ENCODE peak calls at places on chromosomes 5 and 9, in eight cellular contexts. One of them, this sample, is unnamed.

GRCh38 chr9:98536542-98537173 is 172.1 kb downstream of the GABBR2 start:
- DNase-seq in bronchial epithelial cell: peak; percentile 26
- DNase-seq in progenitor cell of endocrine pancreas: no peak
- DNase-seq in WTC11: peak; percentile 74
- DNase-seq in foreskin fibroblast: no peak
- DNase-seq in GM23338: peak; percentile 82
- DNase-seq in Calu3: no peak
- DNase-seq in GM20000: peak; percentile 45
- DNase-seq in this sample: no peak

GRCh38 chr5:119212666-119213065 is 141.8 kb downstream of the DMXL1 start:
- DNase-seq in bronchial epithelial cell: no peak
- DNase-seq in progenitor cell of endocrine pancreas: no peak
- DNase-seq in WTC11: no peak
- DNase-seq in foreskin fibroblast: no peak
- DNase-seq in GM23338: no peak
- DNase-seq in Calu3: no peak
- DNase-seq in GM20000: no peak
- DNase-seq in this sample: no peak

GRCh38 chr9:131677051-131677444 is 62.8 kb downstream of the RAPGEF1 start:
- DNase-seq in bronchial epithelial cell: no peak
- DNase-seq in progenitor cell of endocrine pancreas: no peak
- DNase-seq in WTC11: no peak
- DNase-seq in foreskin fibroblast: no peak
- DNase-seq in GM23338: no peak
- DNase-seq in Calu3: no peak
- DNase-seq in GM20000: no peak
- DNase-seq in this sample: no peak

GRCh38 chr9:25377039-25377438 is 301.2 kb downstream of the TUSC1 start:
- DNase-seq in bronchial epithelial cell: no peak
- DNase-seq in progenitor cell of endocrine pancreas: no peak
- DNase-seq in WTC11: no peak
- DNase-seq in foreskin fibroblast: no peak
- DNase-seq in GM23338: no peak
- DNase-seq in Calu3: no peak
- DNase-seq in GM20000: no peak
- DNase-seq in this sample: no peak

GRCh38 chr5:134148316-134148715 is 28.4 kb downstream of the SKP1 start:
- DNase-seq in bronchial epithelial cell: no peak
- DNase-seq in progenitor cell of endocrine pancreas: no peak
- DNase-seq in WTC11: no peak
- DNase-seq in foreskin fibroblast: no peak
- DNase-seq in GM23338: no peak
- DNase-seq in Calu3: no peak
- DNase-seq in GM20000: no peak
- DNase-seq in this sample: no peak

GRCh38 chr9:129761293-129761900 is 8.6 kb upstream of the PTGES start:
- DNase-seq in bronchial epithelial cell: no peak
- DNase-seq in progenitor cell of endocrine pancreas: no peak
- DNase-seq in WTC11: no peak
- DNase-seq in foreskin fibroblast: peak; percentile 72
- DNase-seq in GM23338: no peak
- DNase-seq in Calu3: no peak
- DNase-seq in GM20000: no peak
- DNase-seq in this sample: no peak

GRCh38 chr9:16058131-16058549 is 505.3 kb downstream of the CCDC171 start:
- DNase-seq in bronchial epithelial cell: peak; percentile 87
- DNase-seq in progenitor cell of endocrine pancreas: no peak
- DNase-seq in WTC11: peak; percentile 26
- DNase-seq in foreskin fibroblast: peak; percentile 84
- DNase-seq in GM23338: peak; percentile 31
- DNase-seq in Calu3: peak; percentile 13
- DNase-seq in GM20000: peak; percentile 32
- DNase-seq in this sample: no peak

GRCh38 chr9:4382722-4383317 is 83.0 kb upstream of the GLIS3 start:
- DNase-seq in bronchial epithelial cell: peak; percentile 29
- DNase-seq in progenitor cell of endocrine pancreas: no peak
- DNase-seq in WTC11: no peak
- DNase-seq in foreskin fibroblast: peak; percentile 4
- DNase-seq in GM23338: peak; percentile 66
- DNase-seq in Calu3: peak; percentile 4
- DNase-seq in GM20000: peak; percentile 40
- DNase-seq in this sample: no peak

GRCh38 chr9:69585571-69585970 is 86.6 kb downstream of the APBA1 start:
- DNase-seq in bronchial epithelial cell: peak; percentile 23
- DNase-seq in progenitor cell of endocrine pancreas: no peak
- DNase-seq in WTC11: no peak
- DNase-seq in foreskin fibroblast: no peak
- DNase-seq in GM23338: no peak
- DNase-seq in Calu3: no peak
- DNase-seq in GM20000: no peak
- DNase-seq in this sample: no peak

GRCh38 chr9:89880721-89881120 is 275.9 kb downstream of the GADD45G start:
- DNase-seq in bronchial epithelial cell: peak; percentile 10
- DNase-seq in progenitor cell of endocrine pancreas: no peak
- DNase-seq in WTC11: no peak
- DNase-seq in foreskin fibroblast: no peak
- DNase-seq in GM23338: no peak
- DNase-seq in Calu3: no peak
- DNase-seq in GM20000: no peak
- DNase-seq in this sample: peak; percentile 31

GRCh38 chr5:128649183-128649582 is 111.1 kb upstream of the FBN2 start:
- DNase-seq in bronchial epithelial cell: peak; percentile 33
- DNase-seq in progenitor cell of endocrine pancreas: no peak
- DNase-seq in WTC11: no peak
- DNase-seq in foreskin fibroblast: peak; percentile 58
- DNase-seq in GM23338: no peak
- DNase-seq in Calu3: no peak
- DNase-seq in GM20000: no peak
- DNase-seq in this sample: no peak

GRCh38 chr5:26940981-26941380 is 97.4 kb downstream of the CDH9 start:
- DNase-seq in bronchial epithelial cell: peak; percentile 47
- DNase-seq in progenitor cell of endocrine pancreas: no peak
- DNase-seq in WTC11: no peak
- DNase-seq in foreskin fibroblast: no peak
- DNase-seq in GM23338: no peak
- DNase-seq in Calu3: no peak
- DNase-seq in GM20000: no peak
- DNase-seq in this sample: no peak

GRCh38 chr5:175809531-175810121 is 61.8 kb upstream of the CPLX2 start:
- DNase-seq in bronchial epithelial cell: no peak
- DNase-seq in progenitor cell of endocrine pancreas: no peak
- DNase-seq in WTC11: no peak
- DNase-seq in foreskin fibroblast: peak; percentile 86
- DNase-seq in GM23338: peak; percentile 53
- DNase-seq in Calu3: no peak
- DNase-seq in GM20000: no peak
- DNase-seq in this sample: no peak

GRCh38 chr9:116605904-116606341 is 81.2 kb upstream of the TRIM32 start:
- DNase-seq in bronchial epithelial cell: no peak
- DNase-seq in progenitor cell of endocrine pancreas: no peak
- DNase-seq in WTC11: peak; percentile 23
- DNase-seq in foreskin fibroblast: no peak
- DNase-seq in GM23338: peak; percentile 34
- DNase-seq in Calu3: no peak
- DNase-seq in GM20000: no peak
- DNase-seq in this sample: no peak

GRCh38 chr5:123421773-123422172 is 1.4 kb downstream of the CEP120 start:
- DNase-seq in bronchial epithelial cell: no peak
- DNase-seq in progenitor cell of endocrine pancreas: no peak
- DNase-seq in WTC11: no peak
- DNase-seq in foreskin fibroblast: no peak
- DNase-seq in GM23338: no peak
- DNase-seq in Calu3: no peak
- DNase-seq in GM20000: no peak
- DNase-seq in this sample: no peak

GRCh38 chr5:80369521-80369920 is 38.3 kb upstream of the ZFYVE16 start:
- DNase-seq in bronchial epithelial cell: no peak
- DNase-seq in progenitor cell of endocrine pancreas: no peak
- DNase-seq in WTC11: no peak
- DNase-seq in foreskin fibroblast: no peak
- DNase-seq in GM23338: no peak
- DNase-seq in Calu3: no peak
- DNase-seq in GM20000: no peak
- DNase-seq in this sample: no peak

GRCh38 chr5:127563133-127563532 is 45.7 kb downstream of the PRRC1 start:
- DNase-seq in bronchial epithelial cell: no peak
- DNase-seq in progenitor cell of endocrine pancreas: no peak
- DNase-seq in WTC11: no peak
- DNase-seq in foreskin fibroblast: no peak
- DNase-seq in GM23338: no peak
- DNase-seq in Calu3: no peak
- DNase-seq in GM20000: no peak
- DNase-seq in this sample: no peak

GRCh38 chr5:180085837-180086236 is 14.3 kb upstream of the RNF130 start:
- DNase-seq in bronchial epithelial cell: no peak
- DNase-seq in progenitor cell of endocrine pancreas: no peak
- DNase-seq in WTC11: no peak
- DNase-seq in foreskin fibroblast: no peak
- DNase-seq in GM23338: peak; percentile 89
- DNase-seq in Calu3: no peak
- DNase-seq in GM20000: no peak
- DNase-seq in this sample: no peak

GRCh38 chr9:99303177-99303576 is 81.1 kb downstream of the SEC61B start:
- DNase-seq in bronchial epithelial cell: no peak
- DNase-seq in progenitor cell of endocrine pancreas: no peak
- DNase-seq in WTC11: no peak
- DNase-seq in foreskin fibroblast: no peak
- DNase-seq in GM23338: no peak
- DNase-seq in Calu3: no peak
- DNase-seq in GM20000: no peak
- DNase-seq in this sample: no peak

GRCh38 chr5:85077581-85077980 is 692.9 kb upstream of the EDIL3 start:
- DNase-seq in bronchial epithelial cell: no peak
- DNase-seq in progenitor cell of endocrine pancreas: no peak
- DNase-seq in WTC11: no peak
- DNase-seq in foreskin fibroblast: no peak
- DNase-seq in GM23338: no peak
- DNase-seq in Calu3: no peak
- DNase-seq in GM20000: no peak
- DNase-seq in this sample: no peak
- TF ChIP-seq CTCF in bronchial epithelial cell: no peak
- TF ChIP-seq CTCF in progenitor cell of endocrine pancreas: no peak
- TF ChIP-seq CTCF in WTC11: no peak
- TF ChIP-seq CTCF in foreskin fibroblast: no peak
- TF ChIP-seq CTCF in GM23338: no peak
- TF ChIP-seq CTCF in Calu3: no peak
- TF ChIP-seq CTCF in GM20000: no peak
- TF ChIP-seq CTCF in this sample: no peak

DNA sequence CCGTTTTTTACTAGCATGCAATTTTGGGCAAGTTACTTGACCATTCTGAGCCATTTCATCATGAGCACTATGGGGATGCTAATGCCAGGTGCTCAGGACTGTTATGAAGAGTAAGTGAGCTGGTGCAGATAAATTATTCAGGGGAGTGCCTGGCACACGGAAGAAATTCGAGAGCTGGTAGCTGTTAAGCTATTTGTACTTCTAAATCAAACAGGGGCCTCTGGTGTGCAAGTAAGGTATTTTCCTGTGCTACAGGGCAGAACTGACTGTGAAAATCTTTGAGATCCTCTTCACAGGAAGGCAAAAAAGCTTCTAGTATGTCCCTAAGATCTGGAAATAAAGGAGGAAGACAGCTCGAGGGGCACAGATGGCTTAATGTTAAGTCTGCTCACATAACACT is 106.3 kb upstream of the SPOCK1 start:
- DNase-seq in bronchial epithelial cell: peak; percentile 16
- DNase-seq in progenitor cell of endocrine pancreas: no peak
- DNase-seq in WTC11: no peak
- DNase-seq in foreskin fibroblast: no peak
- DNase-seq in GM23338: peak; percentile 62
- DNase-seq in Calu3: no peak
- DNase-seq in GM20000: no peak
- DNase-seq in this sample: no peak
- TF ChIP-seq CTCF in bronchial epithelial cell: no peak
- TF ChIP-seq CTCF in progenitor cell of endocrine pancreas: no peak
- TF ChIP-seq CTCF in WTC11: no peak
- TF ChIP-seq CTCF in foreskin fibroblast: peak; percentile 21
- TF ChIP-seq CTCF in GM23338: peak; percentile 49
- TF ChIP-seq CTCF in Calu3: no peak
- TF ChIP-seq CTCF in GM20000: no peak
- TF ChIP-seq CTCF in this sample: peak; percentile 45

DNA sequence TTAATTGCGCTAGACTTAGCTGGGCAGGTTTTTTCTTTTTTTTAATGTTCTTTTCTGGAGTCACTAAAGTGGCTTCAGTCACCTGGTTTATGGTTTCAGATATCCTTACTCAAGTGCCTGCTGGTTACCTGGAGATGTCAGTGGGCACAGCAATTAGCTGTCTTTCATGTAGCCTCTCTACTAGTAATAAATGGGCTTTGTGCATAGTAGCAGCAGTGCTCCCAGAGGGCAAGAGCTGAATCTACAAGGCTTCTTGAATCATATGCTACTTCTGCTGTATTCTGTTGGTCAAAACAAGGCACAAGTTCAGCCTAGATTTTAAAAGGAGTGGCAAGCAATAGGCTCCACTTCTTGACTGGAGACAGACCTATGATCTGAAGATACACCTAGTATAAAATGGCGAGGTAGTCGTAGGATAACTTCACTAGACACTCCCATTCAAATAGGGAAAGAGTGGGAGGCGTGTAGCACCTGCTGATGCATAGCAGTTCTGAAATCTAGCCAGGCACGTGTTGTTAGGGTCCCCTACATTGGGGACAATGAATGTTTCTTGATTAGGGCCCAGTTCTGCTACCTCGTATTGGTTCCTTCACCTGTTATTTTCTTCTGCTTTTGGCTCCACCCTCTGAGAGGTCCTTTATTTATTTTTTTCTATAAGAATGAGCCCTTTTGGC is 7.0 kb downstream of the SCAMP1 start:
- DNase-seq in bronchial epithelial cell: no peak
- DNase-seq in progenitor cell of endocrine pancreas: no peak
- DNase-seq in WTC11: no peak
- DNase-seq in foreskin fibroblast: no peak
- DNase-seq in GM23338: peak; percentile 33
- DNase-seq in Calu3: no peak
- DNase-seq in GM20000: no peak
- DNase-seq in this sample: no peak
- TF ChIP-seq CTCF in bronchial epithelial cell: no peak
- TF ChIP-seq CTCF in progenitor cell of endocrine pancreas: peak; percentile 27
- TF ChIP-seq CTCF in WTC11: no peak
- TF ChIP-seq CTCF in foreskin fibroblast: no peak
- TF ChIP-seq CTCF in GM23338: no peak
- TF ChIP-seq CTCF in Calu3: no peak
- TF ChIP-seq CTCF in GM20000: no peak
- TF ChIP-seq CTCF in this sample: peak; percentile 27

GRCh38 chr9:136742640-136743391 is at the start of gene LCN10:
- DNase-seq in bronchial epithelial cell: no peak
- DNase-seq in progenitor cell of endocrine pancreas: peak; percentile 75
- DNase-seq in WTC11: peak; percentile 82
- DNase-seq in foreskin fibroblast: no peak
- DNase-seq in GM23338: peak; percentile 65
- DNase-seq in Calu3: peak; percentile 43
- DNase-seq in GM20000: no peak
- DNase-seq in this sample: no peak
- TF ChIP-seq CTCF in bronchial epithelial cell: peak; percentile 48
- TF ChIP-seq CTCF in progenitor cell of endocrine pancreas: peak; percentile 85
- TF ChIP-seq CTCF in WTC11: no peak
- TF ChIP-seq CTCF in foreskin fibroblast: peak; percentile 20
- TF ChIP-seq CTCF in GM23338: peak; percentile 34
- TF ChIP-seq CTCF in Calu3: peak; percentile 27
- TF ChIP-seq CTCF in GM20000: peak; percentile 34
- TF ChIP-seq CTCF in this sample: peak; percentile 61

GRCh38 chr5:170633235-170634041 is 129.6 kb downstream of the KCNIP1 start:
- DNase-seq in bronchial epithelial cell: peak; percentile 28
- DNase-seq in progenitor cell of endocrine pancreas: no peak
- DNase-seq in WTC11: peak; percentile 28
- DNase-seq in foreskin fibroblast: peak; percentile 71
- DNase-seq in GM23338: peak; percentile 74
- DNase-seq in Calu3: peak; percentile 48
- DNase-seq in GM20000: no peak
- DNase-seq in this sample: no peak
- TF ChIP-seq CTCF in bronchial epithelial cell: no peak
- TF ChIP-seq CTCF in progenitor cell of endocrine pancreas: no peak
- TF ChIP-seq CTCF in WTC11: peak; percentile 2
- TF ChIP-seq CTCF in foreskin fibroblast: no peak
- TF ChIP-seq CTCF in GM23338: no peak
- TF ChIP-seq CTCF in Calu3: no peak
- TF ChIP-seq CTCF in GM20000: no peak
- TF ChIP-seq CTCF in this sample: peak; percentile 13